ENCODE peak calls at places on chromosomes 4 and X, in five cellular contexts. X, L, O, U and B are unnamed samples.

GRCh38 chr4:168815373-168816345 is 194.4 kb downstream of the CBR4 start:
- DNase-seq in L (no peak), O (no peak), X (peak; percentile 82), U (no peak), B (no peak)

GRCh38 chr4:8838911-8839431 is 32.7 kb downstream of the HMX1 start:
- DNase-seq in O (no peak), L (no peak), U (no peak), X (no peak), B (no peak)

GRCh38 chr4:66032571-66032970 is 362.3 kb upstream of the EPHA5 start:
- DNase-seq in L (no peak), U (no peak), O (no peak), X (peak; percentile 2), B (no peak)

GRCh38 chr4:139020384-139020783 is 4.8 kb downstream of the NOCT start:
- DNase-seq in L (peak; percentile 40), X (no peak), U (no peak), O (no peak), B (no peak)

GRCh38 chr4:157808796-157809408 is 363.9 kb downstream of the GASK1B start:
- DNase-seq in X (no peak), U (no peak), O (no peak), L (no peak), B (no peak)

GRCh38 chrX:53831662-53832635 is 145.4 kb upstream of the HUWE1 start:
- DNase-seq in O (peak; percentile 47), L (peak; percentile 33), U (peak; percentile 3), X (peak; percentile 2), B (peak; percentile 55)

GRCh38 chrX:50456712-50457484 is 13.7 kb downstream of the DGKK start:
- DNase-seq in X (no peak), L (no peak), O (no peak), U (no peak), B (no peak)

GRCh38 chr4:159042097-159042605 is 60.7 kb upstream of the RAPGEF2 start:
- DNase-seq in O (peak; percentile 23), X (no peak), U (no peak), L (no peak), B (peak; percentile 23)

GRCh38 chr4:52037730-52038108 is 380 bp downstream of the SGCB start:
- DNase-seq in L (peak; percentile 64), O (no peak), U (no peak), X (peak; percentile 30), B (peak; percentile 48)

GRCh38 chr4:28469886-28470285 is 1609.2 kb downstream of the STIM2 start:
- DNase-seq in U (no peak), X (no peak), O (no peak), L (no peak), B (no peak)

GRCh38 chrX:28659269-28659668 is 72.0 kb downstream of the IL1RAPL1 start:
- DNase-seq in O (no peak), U (no peak), L (peak; percentile 53), X (no peak), B (no peak)

GRCh38 chr4:156459584-156459983 is 505.9 kb upstream of the CTSO start:
- DNase-seq in U (no peak), L (no peak), X (no peak), O (no peak), B (no peak)

GRCh38 chrX:17154001-17154400 is 207.5 kb downstream of the REPS2 start:
- DNase-seq in U (no peak), O (no peak), X (peak; percentile 63), L (no peak), B (no peak)

GRCh38 chr4:21226637-21227538 is 526.6 kb downstream of the PACRGL start:
- DNase-seq in X (no peak), U (no peak), L (no peak), O (no peak), B (no peak)

GRCh38 chrX:138885886-138886285 is 174.4 kb upstream of the FGF13 start:
- DNase-seq in X (peak; percentile 71), L (no peak), U (no peak), O (no peak), B (no peak)

GRCh38 chr4:53535567-53535966 is 55.7 kb downstream of the LNX1 start:
- DNase-seq in X (no peak), O (no peak), U (no peak), L (no peak), B (no peak)

GRCh38 chr4:160026720-160027119 is 923.8 kb downstream of the RAPGEF2 start:
- DNase-seq in X (peak; percentile 21), O (no peak), L (peak; percentile 44), U (peak; percentile 58), B (no peak)

GRCh38 chrX:130637591-130637990 is 235.8 kb downstream of the RBMX2 start:
- DNase-seq in X (peak; percentile 15), O (no peak), U (no peak), L (no peak), B (no peak)

GRCh38 chr4:52865305-52865704 is 3.2 kb downstream of the RASL11B start:
- DNase-seq in L (no peak), X (no peak), U (no peak), O (no peak), B (no peak)

GRCh38 chrX:36573720-36574119 is 434.4 kb upstream of the FAM47C start:
- DNase-seq in O (no peak), X (no peak), U (no peak), L (no peak), B (no peak)

GRCh38 chrX:36577006-36577405 is 431.2 kb upstream of the FAM47C start:
- DNase-seq in O (no peak), L (no peak), X (no peak), U (no peak), B (no peak)

GRCh38 chrX:36575670-36576069 is 432.5 kb upstream of the FAM47C start:
- DNase-seq in X (no peak), L (peak; percentile 6), O (no peak), U (no peak), B (no peak)
- TF ChIP-seq CTCF in X (no peak), L (no peak), O (no peak), U (no peak), B (no peak)

GRCh38 chrX:38220024-38220935 is at the start of gene SRPX:
- DNase-seq in X (peak; percentile 34), U (no peak), L (peak; percentile 37), O (peak; percentile 41), B (peak; percentile 24)
- TF ChIP-seq CTCF in X (peak; percentile 23), U (peak; percentile 58), L (no peak), O (no peak), B (peak; percentile 18)

GRCh38 chr4:134364928-134365327 is 163.3 kb upstream of the PABPC4L start:
- DNase-seq in L (no peak), U (no peak), O (no peak), X (no peak), B (no peak)
- TF ChIP-seq CTCF in L (no peak), U (no peak), O (no peak), X (no peak), B (no peak)

DNA sequence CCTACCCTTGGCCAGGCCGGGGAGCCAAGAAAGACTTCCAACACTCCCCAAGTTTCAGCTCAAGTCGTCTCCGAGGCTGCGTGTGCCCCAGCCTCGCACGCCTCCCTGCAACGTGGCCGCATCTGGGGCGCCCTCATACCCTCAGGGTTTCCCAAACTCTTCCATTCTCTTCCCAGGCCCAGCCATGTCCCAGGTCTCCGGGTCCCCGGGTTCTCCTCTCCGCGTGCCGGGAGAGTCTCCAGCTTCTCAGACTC is 312 bp upstream of the STK26 start:
- DNase-seq in U (no peak), L (no peak), X (no peak), O (no peak), B (no peak)
- TF ChIP-seq CTCF in U (no peak), L (no peak), X (no peak), O (no peak), B (no peak)